ENCODE peak calls at places on chromosomes 16 and 17, in eight cellular contexts. K is neural crest cell; Y is CD4-positive, alpha-beta T cell; I is uterus; X is cardiac fibroblast; M is IMR-90; N is fibroblast of pulmonary artery; R is A549. F is an unnamed sample.

GRCh38 chr17:49223517-49224197 is 6.9 kb downstream of the PHOSPHO1 start:
- DNase-seq in K (peak), Y (peak), I (peak), X (peak), M (peak), N (peak), R (peak), F (no peak)

GRCh38 chr16:17471745-17472075 is 950 bp upstream of the XYLT1 start:
- DNase-seq in K (no peak), Y (no peak), I (no peak), X (no peak), M (peak), N (no peak), R (no peak), F (no peak)

GRCh38 chr16:19505600-19506303 is 16.1 kb downstream of the GDE1 start:
- DNase-seq in K (no peak), Y (no peak), I (no peak), X (peak), M (peak), N (peak), R (no peak), F (no peak)

GRCh38 chr16:79097781-79098180 is 502.8 kb downstream of the MAF start:
- DNase-seq in K (no peak), Y (no peak), I (no peak), X (no peak), M (no peak), N (no peak), R (no peak), F (no peak)

GRCh38 chr16:66930189-66930588 is 4.0 kb downstream of the CIAO2B start:
- DNase-seq in K (no peak), Y (no peak), I (no peak), X (peak), M (peak), N (peak), R (no peak), F (no peak)

GRCh38 chr17:2214047-2214717 is 89.4 kb downstream of the SMG6 start:
- DNase-seq in K (no peak), Y (no peak), I (peak), X (peak), M (peak), N (peak), R (no peak), F (no peak)

GRCh38 chr16:84610385-84610784 is 7.5 kb downstream of the COTL1 start:
- DNase-seq in K (no peak), Y (no peak), I (no peak), X (no peak), M (no peak), N (no peak), R (peak), F (no peak)

GRCh38 chr17:51144266-51145022 is 8.9 kb upstream of the NME1 start:
- DNase-seq in K (no peak), Y (no peak), I (no peak), X (no peak), M (no peak), N (no peak), R (no peak), F (no peak)

GRCh38 chr17:72683506-72684404 is 408.7 kb downstream of the SLC39A11 start:
- DNase-seq in K (no peak), Y (no peak), I (no peak), X (peak), M (peak), N (peak), R (peak), F (no peak)

GRCh38 chr17:68775338-68775737 is 174.2 kb upstream of the FAM20A start:
- DNase-seq in K (no peak), Y (no peak), I (no peak), X (peak), M (no peak), N (peak), R (no peak), F (no peak)

GRCh38 chr17:21042434-21043295 is at the start of gene USP22:
- DNase-seq in K (peak), Y (no peak), I (no peak), X (no peak), M (no peak), N (no peak), R (peak), F (peak)

GRCh38 chr17:17419621-17420020 is 57.2 kb upstream of the MED9 start:
- DNase-seq in K (no peak), Y (no peak), I (no peak), X (no peak), M (no peak), N (no peak), R (no peak), F (no peak)

GRCh38 chr16:30837904-30838303 is 50.9 kb upstream of the ZNF629 start:
- DNase-seq in K (no peak), Y (no peak), I (no peak), X (no peak), M (peak), N (no peak), R (no peak), F (no peak)

GRCh38 chr16:74563828-74564263 is 43.1 kb downstream of the GLG1 start:
- DNase-seq in K (no peak), Y (no peak), I (no peak), X (peak), M (peak), N (peak), R (no peak), F (no peak)

GRCh38 chr16:62638324-62638911 is 602.2 kb upstream of the CDH8 start:
- DNase-seq in K (no peak), Y (no peak), I (no peak), X (no peak), M (no peak), N (no peak), R (no peak), F (no peak)

GRCh38 chr16:12162151-12162559 is 185.6 kb downstream of the SNX29 start:
- DNase-seq in K (no peak), Y (no peak), I (no peak), X (peak), M (peak), N (peak), R (no peak), F (no peak)

GRCh38 chr16:88924834-88925539 is 52.0 kb downstream of the CBFA2T3 start:
- DNase-seq in K (no peak), Y (no peak), I (peak), X (peak), M (peak), N (peak), R (peak), F (no peak)

GRCh38 chr17:17737938-17738894 is 57.0 kb downstream of the RAI1 start:
- DNase-seq in K (no peak), Y (no peak), I (no peak), X (peak), M (no peak), N (no peak), R (no peak), F (no peak)

GRCh38 chr17:82065193-82065637 is 389 bp downstream of the DUS1L start:
- DNase-seq in K (no peak), Y (no peak), I (no peak), X (no peak), M (peak), N (peak), R (peak), F (no peak)

GRCh38 chr16:70685061-70685937 is 554 bp downstream of the MTSS2 start:
- DNase-seq in K (peak), Y (no peak), I (no peak), X (no peak), M (no peak), N (no peak), R (no peak), F (no peak)

GRCh38 chr17:75619506-75620431 is 13.5 kb upstream of the SMIM5 start:
- DNase-seq in K (peak), Y (no peak), I (no peak), X (peak), M (peak), N (peak), R (peak), F (peak)

GRCh38 chr17:72466199-72466598 is 345.4 kb downstream of the SOX9 start:
- DNase-seq in K (no peak), Y (no peak), I (no peak), X (peak), M (peak), N (peak), R (peak), F (no peak)

GRCh38 chr17:30314474-30314873 is 19.4 kb downstream of the TMIGD1 start:
- DNase-seq in K (no peak), Y (no peak), I (no peak), X (no peak), M (no peak), N (no peak), R (no peak), F (no peak)

GRCh38 chr17:9313346-9313745 is 262.3 kb downstream of the STX8 start:
- DNase-seq in K (no peak), Y (no peak), I (no peak), X (no peak), M (no peak), N (no peak), R (no peak), F (no peak)

GRCh38 chr16:10178079-10178478 is 4.1 kb downstream of the GRIN2A start:
- DNase-seq in K (no peak), Y (no peak), I (no peak), X (no peak), M (no peak), N (no peak), R (no peak), F (no peak)

GRCh38 chr16:10180042-10180770 is 2.0 kb downstream of the GRIN2A start:
- DNase-seq in K (no peak), Y (no peak), I (no peak), X (no peak), M (no peak), N (no peak), R (no peak), F (no peak)

GRCh38 chr16:10182186-10182683 is at the start of gene GRIN2A:
- DNase-seq in K (peak), Y (no peak), I (no peak), X (no peak), M (no peak), N (no peak), R (no peak), F (no peak)

GRCh38 chr16:10181196-10182162 is 749 bp downstream of the GRIN2A start:
- DNase-seq in K (peak), Y (no peak), I (peak), X (peak), M (peak), N (peak), R (peak), F (peak)

DNA sequence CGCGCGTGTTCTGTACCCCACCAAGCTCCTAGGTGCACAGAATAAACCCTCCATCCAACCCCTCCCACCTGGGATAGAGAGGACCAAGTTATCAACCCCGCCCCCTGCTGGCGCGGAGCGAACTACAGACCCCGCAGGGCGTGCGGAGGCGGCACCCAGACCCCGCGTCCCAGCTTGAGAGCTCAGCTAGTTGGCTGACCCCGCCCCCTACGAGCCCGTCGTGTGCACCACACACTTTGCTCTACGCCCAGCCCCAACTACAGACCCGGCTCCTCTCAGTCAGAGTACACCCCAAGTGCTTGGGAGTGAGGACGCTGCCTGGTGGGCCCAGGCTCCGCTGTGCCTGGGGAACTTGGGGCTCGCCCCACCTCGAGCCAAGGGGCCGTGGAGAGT is 1.5 kb downstream of the GRIN2A start:
- DNase-seq in K (peak), Y (no peak), I (peak), X (no peak), M (no peak), N (peak), R (peak), F (peak)
- TF ChIP-seq CTCF in K (peak), Y (no peak), I (peak), X (peak), M (no peak), N (peak), R (peak), F (peak)

GRCh38 chr17:77509599-77509998 is 368.8 kb downstream of the SEC14L1 start:
- DNase-seq in K (no peak), Y (no peak), I (no peak), X (no peak), M (no peak), N (no peak), R (no peak), F (no peak)

GRCh38 chr17:77509089-77509488 is 368.3 kb downstream of the SEC14L1 start:
- DNase-seq in K (no peak), Y (no peak), I (no peak), X (no peak), M (no peak), N (no peak), R (no peak), F (no peak)

GRCh38 chr17:77507116-77507885 is 366.5 kb downstream of the SEC14L1 start:
- DNase-seq in K (no peak), Y (no peak), I (peak), X (no peak), M (no peak), N (no peak), R (no peak), F (no peak)

GRCh38 chr17:77506371-77506991 is 365.7 kb downstream of the SEC14L1 start:
- DNase-seq in K (no peak), Y (no peak), I (peak), X (no peak), M (no peak), N (no peak), R (no peak), F (no peak)

DNA sequence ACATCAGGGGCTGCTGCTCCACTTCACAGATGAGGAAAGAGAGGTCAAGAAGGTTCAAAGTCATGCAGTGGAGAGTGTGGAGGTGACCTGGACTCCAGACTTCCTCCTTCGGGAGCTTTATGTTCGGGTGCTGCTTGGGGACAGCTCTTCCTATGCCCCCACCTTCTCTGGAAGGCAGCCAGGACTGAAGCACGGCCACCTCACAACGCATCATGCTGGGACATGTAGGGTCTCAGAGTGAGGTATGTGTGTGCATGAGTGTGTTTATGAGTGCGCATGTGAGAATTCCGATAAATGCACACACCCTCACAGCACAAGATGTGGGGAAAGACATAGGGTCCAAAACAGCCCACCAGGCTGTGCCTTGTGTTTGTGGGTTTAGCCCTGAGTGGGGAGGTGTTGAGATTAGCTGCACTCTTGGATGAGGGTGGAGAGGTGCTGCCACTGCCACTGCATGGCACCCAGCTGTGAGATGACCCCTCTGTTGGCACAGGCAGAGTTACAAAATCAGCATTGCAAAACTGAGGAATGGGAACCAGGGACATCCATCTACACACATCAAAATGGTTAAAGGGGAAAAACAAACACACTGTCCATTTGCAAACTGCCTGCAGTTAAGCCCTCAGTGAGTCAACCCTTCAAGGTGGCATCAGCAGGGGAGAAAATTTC is 367.4 kb downstream of the SEC14L1 start:
- DNase-seq in K (no peak), Y (no peak), I (peak), X (no peak), M (no peak), N (no peak), R (no peak), F (no peak)
- TF ChIP-seq CTCF in K (no peak), Y (no peak), I (no peak), X (no peak), M (no peak), N (no peak), R (no peak), F (no peak)

GRCh38 chr16:87877942-87878507 is 8.7 kb upstream of the SLC7A5 start:
- DNase-seq in K (no peak), Y (no peak), I (no peak), X (no peak), M (no peak), N (no peak), R (no peak), F (no peak)
- TF ChIP-seq CTCF in K (no peak), Y (no peak), I (no peak), X (no peak), M (peak), N (peak), R (peak), F (peak)

GRCh38 chr17:77109159-77110005 is 31.4 kb upstream of the SEC14L1 start:
- DNase-seq in K (no peak), Y (no peak), I (no peak), X (no peak), M (no peak), N (no peak), R (no peak), F (no peak)

GRCh38 chr17:77107506-77108433 is 33.0 kb upstream of the SEC14L1 start:
- DNase-seq in K (no peak), Y (peak), I (no peak), X (peak), M (peak), N (peak), R (no peak), F (no peak)

GRCh38 chr17:77105706-77106105 is 35.1 kb upstream of the SEC14L1 start:
- DNase-seq in K (no peak), Y (no peak), I (no peak), X (no peak), M (no peak), N (no peak), R (no peak), F (no peak)

GRCh38 chr17:77110006-77110374 is 30.8 kb upstream of the SEC14L1 start:
- DNase-seq in K (no peak), Y (no peak), I (no peak), X (peak), M (peak), N (peak), R (no peak), F (no peak)

GRCh38 chr17:77106874-77107358 is 33.9 kb upstream of the SEC14L1 start:
- DNase-seq in K (no peak), Y (no peak), I (no peak), X (no peak), M (no peak), N (no peak), R (no peak), F (no peak)
- TF ChIP-seq CTCF in K (no peak), Y (no peak), I (no peak), X (peak), M (no peak), N (no peak), R (no peak), F (no peak)

GRCh38 chr17:78736526-78737079 is 45.5 kb downstream of the CYTH1 start:
- DNase-seq in K (no peak), Y (peak), I (peak), X (no peak), M (no peak), N (no peak), R (peak), F (no peak)
- TF ChIP-seq CTCF in K (no peak), Y (peak), I (no peak), X (no peak), M (no peak), N (no peak), R (no peak), F (no peak)

GRCh38 chr16:1336619-1337018 is 3.2 kb downstream of the BAIAP3 start:
- DNase-seq in K (no peak), Y (no peak), I (no peak), X (no peak), M (no peak), N (no peak), R (no peak), F (no peak)

GRCh38 chr16:1338855-1339675 is 5.6 kb downstream of the BAIAP3 start:
- DNase-seq in K (no peak), Y (no peak), I (no peak), X (no peak), M (no peak), N (no peak), R (no peak), F (no peak)

GRCh38 chr16:1337486-1337885 is 4.0 kb downstream of the BAIAP3 start:
- DNase-seq in K (no peak), Y (no peak), I (no peak), X (no peak), M (no peak), N (no peak), R (no peak), F (no peak)

GRCh38 chr16:1335996-1336395 is 2.6 kb downstream of the BAIAP3 start:
- DNase-seq in K (peak), Y (no peak), I (no peak), X (no peak), M (no peak), N (no peak), R (no peak), F (no peak)

DNA sequence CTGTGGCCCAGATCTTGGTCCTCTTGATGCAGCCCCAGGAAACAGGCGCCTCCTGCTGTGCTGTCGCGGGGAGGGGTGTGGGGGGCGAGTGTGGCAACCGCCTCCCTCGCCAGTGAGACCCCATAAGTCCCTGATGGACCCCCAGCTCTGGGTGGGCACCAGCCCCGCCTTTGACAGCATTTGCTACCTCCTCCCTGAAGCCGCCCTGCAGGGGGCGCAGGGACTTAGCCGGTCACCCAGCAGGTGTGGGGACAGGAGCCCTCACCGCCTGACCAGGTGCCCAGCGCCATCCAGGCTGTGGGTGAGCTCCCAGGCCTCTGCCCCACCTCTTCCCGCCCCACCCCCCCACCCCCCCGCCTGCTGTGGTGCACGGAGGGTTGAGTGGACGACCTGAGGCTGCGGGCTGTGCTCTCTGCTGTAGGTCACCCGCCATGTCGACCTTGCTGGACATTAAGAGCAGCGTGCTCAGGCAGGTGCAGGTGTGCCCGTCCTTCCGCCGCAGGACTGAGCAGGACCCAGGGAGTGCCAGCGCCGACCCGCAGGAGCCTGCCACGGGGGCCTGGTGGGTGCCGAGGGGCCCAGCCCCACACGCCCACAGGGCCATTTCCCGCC is 4.8 kb downstream of the BAIAP3 start:
- DNase-seq in K (peak), Y (no peak), I (no peak), X (no peak), M (no peak), N (no peak), R (peak), F (peak)
- TF ChIP-seq CTCF in K (peak), Y (no peak), I (no peak), X (peak), M (peak), N (peak), R (peak), F (peak)

GRCh38 chr16:54636221-54636793 is 294.4 kb upstream of the IRX5 start:
- DNase-seq in K (no peak), Y (no peak), I (no peak), X (no peak), M (no peak), N (no peak), R (no peak), F (no peak)

GRCh38 chr16:54632322-54632721 is 298.3 kb upstream of the IRX5 start:
- DNase-seq in K (no peak), Y (no peak), I (no peak), X (no peak), M (no peak), N (no peak), R (no peak), F (no peak)

GRCh38 chr16:54630284-54630967 is 300.2 kb upstream of the IRX5 start:
- DNase-seq in K (no peak), Y (no peak), I (no peak), X (peak), M (no peak), N (peak), R (no peak), F (no peak)

GRCh38 chr16:54632821-54633220 is 297.8 kb upstream of the IRX5 start:
- DNase-seq in K (no peak), Y (no peak), I (no peak), X (no peak), M (no peak), N (no peak), R (no peak), F (no peak)

GRCh38 chr16:54633943-54634362 is 296.7 kb upstream of the IRX5 start:
- DNase-seq in K (peak), Y (no peak), I (no peak), X (no peak), M (no peak), N (peak), R (peak), F (no peak)
- TF ChIP-seq CTCF in K (peak), Y (no peak), I (no peak), X (peak), M (peak), N (peak), R (peak), F (peak)